ENCODE peak calls at places on chromosomes 1 and 21, in five cellular contexts. One of them, this sample, is unnamed.

GRCh38 chr1:212504171-212504803 is 71.6 kb downstream of the NENF start:
- DNase-seq in NCI-H774: no peak
- DNase-seq in cardiac muscle cell: no peak
- DNase-seq in fibroblast of lung: no peak
- DNase-seq in globus pallidus: no peak
- DNase-seq in this sample: no peak

GRCh38 chr1:227450489-227450888 is 112.9 kb upstream of the ZNF678 start:
- DNase-seq in cardiac muscle cell: no peak
- DNase-seq in globus pallidus: no peak
- DNase-seq in fibroblast of lung: no peak
- DNase-seq in NCI-H774: no peak
- DNase-seq in this sample: no peak

GRCh38 chr1:29973406-29973805 is 737.1 kb downstream of the PTPRU start:
- DNase-seq in fibroblast of lung: peak; percentile 18
- DNase-seq in cardiac muscle cell: no peak
- DNase-seq in globus pallidus: no peak
- DNase-seq in NCI-H774: no peak
- DNase-seq in this sample: no peak

GRCh38 chr1:85317580-85317979 is 41.1 kb upstream of the BCL10 start:
- DNase-seq in globus pallidus: no peak
- DNase-seq in NCI-H774: no peak
- DNase-seq in fibroblast of lung: no peak
- DNase-seq in cardiac muscle cell: no peak
- DNase-seq in this sample: no peak

GRCh38 chr1:242147096-242147976 is 148.4 kb upstream of the MAP1LC3C start:
- DNase-seq in cardiac muscle cell: no peak
- DNase-seq in NCI-H774: no peak
- DNase-seq in fibroblast of lung: peak; percentile 45
- DNase-seq in globus pallidus: no peak
- DNase-seq in this sample: peak; percentile 50

GRCh38 chr1:1021010-1021845 is 1.3 kb downstream of the AGRN start:
- DNase-seq in fibroblast of lung: peak; percentile 84
- DNase-seq in NCI-H774: no peak
- DNase-seq in globus pallidus: no peak
- DNase-seq in cardiac muscle cell: no peak
- DNase-seq in this sample: peak; percentile 86

GRCh38 chr21:17799414-17800164 is 19.6 kb downstream of the C21orf91 start:
- DNase-seq in NCI-H774: no peak
- DNase-seq in cardiac muscle cell: no peak
- DNase-seq in globus pallidus: no peak
- DNase-seq in fibroblast of lung: no peak
- DNase-seq in this sample: no peak

GRCh38 chr1:109628540-109629321 is 9.1 kb downstream of the AMPD2 start:
- DNase-seq in NCI-H774: no peak
- DNase-seq in fibroblast of lung: peak; percentile 87
- DNase-seq in cardiac muscle cell: no peak
- DNase-seq in globus pallidus: no peak
- DNase-seq in this sample: peak; percentile 70

GRCh38 chr1:86061660-86062059 is 94.9 kb downstream of the COL24A1 start:
- DNase-seq in NCI-H774: no peak
- DNase-seq in globus pallidus: no peak
- DNase-seq in fibroblast of lung: no peak
- DNase-seq in cardiac muscle cell: no peak
- DNase-seq in this sample: no peak

GRCh38 chr1:84141177-84142003 is 2.7 kb upstream of the PRKACB start:
- DNase-seq in NCI-H774: no peak
- DNase-seq in cardiac muscle cell: no peak
- DNase-seq in fibroblast of lung: no peak
- DNase-seq in globus pallidus: no peak
- DNase-seq in this sample: peak; percentile 11

GRCh38 chr1:118154220-118154619 is 30.8 kb downstream of the SPAG17 start:
- DNase-seq in NCI-H774: no peak
- DNase-seq in cardiac muscle cell: peak; percentile 11
- DNase-seq in globus pallidus: no peak
- DNase-seq in fibroblast of lung: no peak
- DNase-seq in this sample: peak; percentile 30

GRCh38 chr1:202074985-202075773 is 47.5 kb upstream of the GPR37L1 start:
- DNase-seq in globus pallidus: no peak
- DNase-seq in NCI-H774: no peak
- DNase-seq in cardiac muscle cell: peak; percentile 45
- DNase-seq in fibroblast of lung: no peak
- DNase-seq in this sample: no peak

GRCh38 chr1:225883616-225884265 is 1.6 kb upstream of the TMEM63A start:
- DNase-seq in fibroblast of lung: no peak
- DNase-seq in globus pallidus: no peak
- DNase-seq in cardiac muscle cell: no peak
- DNase-seq in NCI-H774: no peak
- DNase-seq in this sample: no peak

This sample was measured in M059J.